ENCODE peak calls at places on chromosomes 4 and X, in five cellular contexts. K is Peyer's patch, D is cardiac fibroblast, B is cardiac muscle cell, J is dorsolateral prefrontal cortex. H is an unnamed sample.

GRCh38 chr4:47483722-47484121 is 1.4 kb upstream of the ATP10D start:
- DNase-seq in K (no peak), D (no peak), B (no peak), J (no peak), H (no peak)

GRCh38 chr4:6971536-6972374 is 62.1 kb downstream of the TBC1D14 start:
- DNase-seq in K (peak), D (no peak), B (no peak), J (no peak), H (no peak)

GRCh38 chrX:101220881-101221280 is 1.3 kb downstream of the DRP2 start:
- DNase-seq in K (no peak), D (no peak), B (no peak), J (no peak), H (no peak)

GRCh38 chr4:123017636-123018390 is 95.4 kb upstream of the NUDT6 start:
- DNase-seq in K (no peak), D (peak), B (no peak), J (no peak), H (no peak)

GRCh38 chr4:140861359-140862181 is 105.4 kb upstream of the TBC1D9 start:
- DNase-seq in K (peak), D (peak), B (peak), J (peak), H (peak)

GRCh38 chr4:835148-836002 is 9.4 kb upstream of the CPLX1 start:
- DNase-seq in K (no peak), D (no peak), B (no peak), J (no peak), H (no peak)

GRCh38 chr4:48722509-48723446 is 57.3 kb downstream of the FRYL start:
- DNase-seq in K (no peak), D (peak), B (no peak), J (no peak), H (no peak)

GRCh38 chr4:10226756-10227155 is 110.2 kb upstream of the WDR1 start:
- DNase-seq in K (no peak), D (peak), B (no peak), J (no peak), H (no peak)

GRCh38 chr4:79949186-79949585 is 123.8 kb downstream of the ANTXR2 start:
- DNase-seq in K (no peak), D (no peak), B (no peak), J (no peak), H (no peak)

GRCh38 chrX:136708348-136708747 is 60.4 kb downstream of the CD40LG start:
- DNase-seq in K (no peak), D (peak), B (peak), J (no peak), H (no peak)

GRCh38 chr4:6369924-6370645 is 100.4 kb downstream of the WFS1 start:
- DNase-seq in K (no peak), D (no peak), B (no peak), J (no peak), H (no peak)

GRCh38 chrX:110384490-110384889 is 25.8 kb downstream of the RTL9 start:
- DNase-seq in K (no peak), D (peak), B (no peak), J (no peak), H (no peak)

GRCh38 chrX:124239324-124239723 is 93.1 kb upstream of the TEX13D start:
- DNase-seq in K (no peak), D (no peak), B (no peak), J (no peak), H (no peak)

GRCh38 chrX:45771114-45771513 is 570.4 kb upstream of the DIPK2B start:
- DNase-seq in K (no peak), D (peak), B (no peak), J (no peak), H (no peak)

GRCh38 chr4:80049402-80049801 is 23.6 kb downstream of the ANTXR2 start:
- DNase-seq in K (no peak), D (no peak), B (no peak), J (no peak), H (no peak)

GRCh38 chr4:101730291-101731117 is 60.0 kb upstream of the BANK1 start:
- DNase-seq in K (peak), D (peak), B (peak), J (peak), H (peak)

DNA sequence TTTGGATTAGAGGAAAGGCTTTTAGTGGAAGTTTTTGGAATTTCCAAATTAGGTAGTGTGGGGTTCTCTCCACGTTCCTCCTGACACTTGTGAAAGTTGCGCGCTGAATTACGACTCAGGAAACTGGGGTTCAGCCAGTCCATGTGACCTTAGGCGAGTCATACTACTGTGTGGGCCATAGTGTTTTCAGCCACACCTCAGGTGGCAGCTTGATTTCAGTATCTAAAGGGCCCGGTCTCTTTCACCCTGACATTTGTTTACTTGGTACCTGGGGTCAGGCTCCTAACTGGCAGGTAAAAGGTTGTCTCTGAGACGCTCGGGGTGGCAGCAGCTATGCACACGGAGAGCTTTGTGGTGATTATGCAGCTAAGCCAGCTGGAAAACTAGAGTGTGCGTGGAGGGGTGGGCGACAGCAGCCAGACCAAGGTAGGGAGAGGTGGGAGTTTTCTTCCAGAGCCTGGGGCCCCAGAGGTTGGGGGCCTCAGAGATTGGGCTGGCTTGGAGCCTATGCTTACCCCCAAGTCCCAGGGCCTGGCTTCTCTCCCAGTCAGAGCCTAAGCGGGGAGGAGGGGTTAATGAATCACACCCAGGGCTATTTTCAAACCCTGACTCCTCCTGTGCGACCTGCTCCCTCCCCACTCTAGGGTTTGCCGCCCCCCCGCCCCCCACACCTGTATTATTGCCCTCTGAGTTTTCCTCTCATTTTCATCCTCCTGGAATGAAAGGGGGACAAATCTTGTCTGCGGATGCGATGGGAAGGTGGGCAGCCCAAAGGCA is 47.2 kb downstream of the STARD8 start:
- DNase-seq in K (no peak), D (no peak), B (no peak), J (no peak), H (no peak)
- H3K4me3 ChIP-seq in K (peak), D (peak), B (peak), J (peak), H (no peak)

DNA sequence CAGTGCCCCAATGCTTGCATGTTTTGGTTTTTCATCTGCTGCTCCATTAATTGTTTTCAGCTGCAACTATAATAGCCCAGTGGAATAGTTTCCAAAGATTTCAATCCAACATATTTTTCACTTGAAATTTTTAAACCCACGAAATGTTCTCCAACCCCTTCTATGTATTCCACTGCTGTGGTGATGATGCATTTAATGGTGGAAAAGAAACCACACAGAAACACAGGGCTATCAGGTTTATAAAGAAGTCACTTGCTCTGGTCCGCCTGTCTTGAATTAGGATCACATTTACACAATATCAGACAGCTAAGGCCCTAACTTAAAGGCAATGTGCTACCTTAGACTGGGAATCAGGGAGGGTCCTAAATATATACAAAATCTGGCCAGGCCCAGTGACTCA is 35.0 kb downstream of the OPHN1 start:
- DNase-seq in K (no peak), D (no peak), B (no peak), J (no peak), H (no peak)
- TF ChIP-seq CTCF in K (no peak), D (no peak), B (no peak), J (no peak), H (no peak)

DNA sequence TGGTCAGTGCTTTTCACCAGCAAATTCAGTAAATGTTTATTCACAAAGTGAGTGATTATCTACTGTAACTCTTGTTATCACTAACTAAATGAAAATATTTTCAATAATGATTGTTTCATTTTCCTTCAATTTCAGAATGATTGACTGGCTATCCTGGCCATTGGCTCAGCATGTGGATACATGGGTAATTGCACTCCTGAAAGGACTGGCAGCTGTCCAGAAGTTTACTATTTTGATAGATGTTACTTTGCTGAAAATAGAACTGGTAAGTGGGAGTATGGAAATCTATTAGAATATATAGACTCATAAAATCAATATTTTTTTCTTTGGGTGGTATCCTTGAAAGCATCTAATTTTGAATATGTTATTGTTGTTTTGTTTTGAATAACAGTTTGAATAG is 10.9 kb downstream of the USP38 start:
- DNase-seq in K (no peak), D (no peak), B (no peak), J (no peak), H (no peak)
- H3K4me3 ChIP-seq in K (no peak), D (no peak), B (no peak), J (no peak), H (no peak)

GRCh38 chr4:127965062-127965802 is at the start of the genes ABHD18 and MFSD8:
- DNase-seq in K (peak), D (peak), B (peak), J (peak), H (peak)
- TF ChIP-seq CTCF in K (no peak), D (peak), B (peak), J (peak), H (peak)

GRCh38 chrX:12972239-12972638 is 2.7 kb upstream of the TMSB4X start:
- DNase-seq in K (no peak), D (no peak), B (no peak), J (no peak), H (no peak)
- H3K4me3 ChIP-seq in K (peak), D (no peak), B (no peak), J (no peak), H (peak)